ENCODE peak calls at places on chromosomes 3 and 15, in nine cellular contexts. Q is OCI-M1; W is NCI-H1092; V is HFFc6; U is astrocyte of the cerebellum; S is H54; X is fibroblast of gingiva; J is naive thymus-derived CD8-positive, alpha-beta T cell; Z is stimulated activated CD8-positive, alpha-beta memory T cell treated with anti-CD3 and anti-CD28 coated beads, Interleukin-2, amount 100 ng/mL, for 1 hour. N is an unnamed sample.

GRCh38 chr3:149579161-149579560 is 78.7 kb downstream of the WWTR1 start:
- DNase-seq in Q (no peak), U (no peak), S (no peak), Z (no peak), V (no peak), W (no peak), X (no peak), J (no peak), N (no peak)

GRCh38 chr3:186142556-186142955 is 33.7 kb upstream of the ETV5 start:
- DNase-seq in V (no peak), S (no peak), Z (no peak), J (no peak), W (no peak), U (no peak), X (no peak), Q (no peak), N (no peak)

GRCh38 chr3:119175869-119176756 is 2.7 kb downstream of the UPK1B start:
- DNase-seq in S (no peak), V (no peak), J (no peak), W (no peak), U (no peak), X (peak; percentile 35), Z (no peak), Q (no peak), N (no peak)

GRCh38 chr3:31092748-31093607 is 198.5 kb upstream of the GADL1 start:
- DNase-seq in Q (no peak), U (no peak), Z (no peak), X (peak; percentile 50), J (no peak), S (no peak), V (no peak), W (no peak), N (peak; percentile 28)

GRCh38 chr15:81000144-81000625 is 538 bp upstream of the TLNRD1 start:
- DNase-seq in U (no peak), J (peak; percentile 19), Q (no peak), X (peak; percentile 14), V (no peak), S (no peak), W (no peak), Z (no peak), N (no peak)

GRCh38 chr3:88180398-88180999 is 30.7 kb downstream of the C3orf38 start:
- DNase-seq in J (no peak), V (peak; percentile 40), S (no peak), W (no peak), Q (peak; percentile 87), Z (no peak), X (peak; percentile 40), U (peak; percentile 38), N (peak; percentile 6)

GRCh38 chr3:137110392-137110996 is 152.7 kb downstream of the IL20RB start:
- DNase-seq in S (no peak), U (peak; percentile 9), Z (no peak), V (peak; percentile 29), Q (peak; percentile 55), W (no peak), X (peak; percentile 4), J (no peak), N (no peak)

GRCh38 chr3:159762981-159763465 is 225.6 kb upstream of the IL12A start:
- DNase-seq in S (peak; percentile 87), U (no peak), Z (no peak), V (peak; percentile 88), X (peak; percentile 77), J (no peak), Q (no peak), W (no peak), N (peak; percentile 66)

GRCh38 chr15:93428135-93428534 is 339.1 kb upstream of the RGMA start:
- DNase-seq in Z (no peak), U (no peak), J (no peak), W (no peak), X (no peak), S (no peak), Q (no peak), V (no peak), N (no peak)

GRCh38 chr3:144482876-144483275 is 511.3 kb downstream of the DIPK2A start:
- DNase-seq in U (no peak), W (no peak), V (no peak), J (no peak), X (no peak), Z (no peak), S (no peak), Q (no peak), N (no peak)

GRCh38 chr15:38589502-38589901 is 24.9 kb upstream of the RASGRP1 start:
- DNase-seq in V (peak; percentile 71), J (no peak), W (no peak), Q (peak; percentile 71), Z (no peak), U (no peak), S (peak; percentile 23), X (peak; percentile 55), N (peak; percentile 44)

GRCh38 chr3:140294058-140294457 is 359.1 kb downstream of the CLSTN2 start:
- DNase-seq in U (no peak), W (no peak), X (no peak), Q (no peak), J (no peak), Z (no peak), S (no peak), V (no peak), N (no peak)

GRCh38 chr3:172170841-172171240 is 131.5 kb downstream of the FNDC3B start:
- DNase-seq in S (no peak), X (no peak), Z (no peak), J (no peak), U (no peak), V (no peak), W (no peak), Q (no peak), N (no peak)

GRCh38 chr15:25182736-25183445 is 228.1 kb downstream of the SNRPN start:
- DNase-seq in Z (no peak), X (no peak), Q (no peak), S (no peak), V (no peak), U (no peak), W (no peak), J (no peak), N (no peak)

GRCh38 chr3:123090700-123091585 is 24.1 kb downstream of the PDIA5 start:
- DNase-seq in S (no peak), X (no peak), U (no peak), Z (no peak), V (no peak), J (no peak), Q (no peak), W (peak; percentile 54), N (no peak)

GRCh38 chr3:159829056-159829995 is 159.3 kb upstream of the IL12A start:
- DNase-seq in J (no peak), W (no peak), S (no peak), U (no peak), X (peak; percentile 95), Z (no peak), V (peak; percentile 76), Q (no peak), N (peak; percentile 74)

GRCh38 chr3:97102641-97103040 is 288.2 kb downstream of the EPHA6 start:
- DNase-seq in Q (peak; percentile 19), W (no peak), X (no peak), J (no peak), V (no peak), U (peak; percentile 4), Z (no peak), S (no peak), N (no peak)

GRCh38 chr3:177474652-177475051 is 277.4 kb upstream of the TBL1XR1 start:
- DNase-seq in U (no peak), W (no peak), X (no peak), J (no peak), V (no peak), Z (no peak), S (no peak), Q (no peak), N (no peak)

GRCh38 chr3:151479452-151479851 is 18.6 kb upstream of the IGSF10 start:
- DNase-seq in W (no peak), V (no peak), X (no peak), U (no peak), Q (no peak), S (no peak), J (no peak), Z (no peak), N (no peak)

GRCh38 chr3:65979152-65979551 is 59.6 kb downstream of the MAGI1 start:
- DNase-seq in S (no peak), Q (no peak), U (peak; percentile 57), V (peak; percentile 88), X (peak; percentile 87), J (no peak), W (no peak), Z (no peak), N (peak; percentile 84)

GRCh38 chr15:78859971-78860733 is 12.5 kb upstream of the MORF4L1 start:
- DNase-seq in Z (peak; percentile 36), J (peak; percentile 63), U (peak; percentile 73), V (peak; percentile 85), Q (peak; percentile 92), S (peak; percentile 56), W (peak; percentile 47), X (peak; percentile 89), N (peak; percentile 58)

GRCh38 chr15:42344763-42345162 is 14.5 kb upstream of the CAPN3 start:
- DNase-seq in J (no peak), Q (no peak), S (no peak), V (peak; percentile 82), Z (no peak), U (peak; percentile 16), X (peak; percentile 76), W (no peak), N (peak; percentile 66)

GRCh38 chr3:60674870-60675269 is 576.4 kb downstream of the FHIT start:
- DNase-seq in Z (no peak), X (no peak), W (no peak), Q (no peak), J (no peak), S (no peak), V (no peak), U (no peak), N (no peak)

GRCh38 chr3:72844436-72844999 is 3.7 kb downstream of the SHQ1 start:
- DNase-seq in S (no peak), X (no peak), J (no peak), Z (no peak), V (peak; percentile 6), Q (no peak), U (no peak), W (no peak), N (no peak)

GRCh38 chr15:25175789-25176615 is 221.2 kb downstream of the SNRPN start:
- DNase-seq in V (no peak), Z (no peak), J (peak; percentile 15), U (no peak), X (no peak), Q (no peak), S (no peak), W (no peak), N (no peak)

GRCh38 chr3:159273608-159274007 is 471.8 kb downstream of the MFSD1 start:
- DNase-seq in V (peak; percentile 28), J (no peak), W (no peak), Z (no peak), U (peak; percentile 48), X (peak; percentile 20), Q (peak; percentile 46), S (no peak), N (peak; percentile 24)

GRCh38 chr3:42128526-42128925 is 37.4 kb downstream of the TRAK1 start:
- DNase-seq in J (no peak), X (no peak), V (no peak), Q (no peak), Z (no peak), W (no peak), U (no peak), S (no peak), N (no peak)

N was measured in GM04504.